ENCODE peak calls at places on chromosomes 2 and 18, in seven cellular contexts. One of them, this sample, is unnamed.
A peak's percentile ranks its signal among the peaks of the same experiment; 100 is the strongest.

GRCh38 chr2:65075605-65076344 is 19.6 kb downstream of the CEP68 start:
- DNase-seq in esophagus squamous epithelium: no peak
- DNase-seq in H1: no peak
- DNase-seq in thoracic aorta: no peak
- DNase-seq in MM.1S: no peak
- DNase-seq in GM23338: peak; percentile 51
- DNase-seq in HFF-Myc: no peak
- DNase-seq in this sample: no peak

GRCh38 chr2:102310964-102311640 is at the start of gene IL1RL1:
- DNase-seq in esophagus squamous epithelium: no peak
- DNase-seq in H1: no peak
- DNase-seq in thoracic aorta: no peak
- DNase-seq in MM.1S: no peak
- DNase-seq in GM23338: no peak
- DNase-seq in HFF-Myc: no peak
- DNase-seq in this sample: no peak

GRCh38 chr18:31376477-31376876 is at the start of gene DSG4:
- DNase-seq in esophagus squamous epithelium: no peak
- DNase-seq in H1: no peak
- DNase-seq in thoracic aorta: no peak
- DNase-seq in MM.1S: no peak
- DNase-seq in GM23338: no peak
- DNase-seq in HFF-Myc: no peak
- DNase-seq in this sample: no peak

GRCh38 chr2:187900023-187900422 is 345.8 kb upstream of the TFPI start:
- DNase-seq in esophagus squamous epithelium: no peak
- DNase-seq in H1: no peak
- DNase-seq in thoracic aorta: no peak
- DNase-seq in MM.1S: no peak
- DNase-seq in GM23338: no peak
- DNase-seq in HFF-Myc: no peak
- DNase-seq in this sample: no peak

GRCh38 chr2:98608962-98609604 is 694 bp downstream of the UNC50 start:
- DNase-seq in esophagus squamous epithelium: no peak
- DNase-seq in H1: no peak
- DNase-seq in thoracic aorta: no peak
- DNase-seq in MM.1S: peak; percentile 12
- DNase-seq in GM23338: peak; percentile 41
- DNase-seq in HFF-Myc: no peak
- DNase-seq in this sample: peak; percentile 56

GRCh38 chr2:15112216-15112615 is 448.9 kb downstream of the NBAS start:
- DNase-seq in esophagus squamous epithelium: no peak
- DNase-seq in H1: no peak
- DNase-seq in thoracic aorta: no peak
- DNase-seq in MM.1S: no peak
- DNase-seq in GM23338: peak; percentile 67
- DNase-seq in HFF-Myc: peak; percentile 3
- DNase-seq in this sample: peak; percentile 12

GRCh38 chr2:158923180-158923594 is 45.3 kb upstream of the TANC1 start:
- DNase-seq in esophagus squamous epithelium: no peak
- DNase-seq in H1: no peak
- DNase-seq in thoracic aorta: no peak
- DNase-seq in MM.1S: no peak
- DNase-seq in GM23338: peak; percentile 23
- DNase-seq in HFF-Myc: no peak
- DNase-seq in this sample: peak; percentile 25

GRCh38 chr2:25688236-25688635 is 14.9 kb upstream of the DTNB start:
- DNase-seq in esophagus squamous epithelium: no peak
- DNase-seq in H1: no peak
- DNase-seq in thoracic aorta: no peak
- DNase-seq in MM.1S: peak; percentile 82
- DNase-seq in GM23338: no peak
- DNase-seq in HFF-Myc: no peak
- DNase-seq in this sample: no peak

GRCh38 chr2:190343170-190343499 is 254 bp upstream of the INPP1 start:
- DNase-seq in esophagus squamous epithelium: no peak
- DNase-seq in H1: no peak
- DNase-seq in thoracic aorta: no peak
- DNase-seq in MM.1S: no peak
- DNase-seq in GM23338: peak; percentile 48
- DNase-seq in HFF-Myc: no peak
- DNase-seq in this sample: no peak

GRCh38 chr18:76346490-76347130 is 148.4 kb downstream of the ZNF516 start:
- DNase-seq in esophagus squamous epithelium: no peak
- DNase-seq in H1: no peak
- DNase-seq in thoracic aorta: no peak
- DNase-seq in MM.1S: no peak
- DNase-seq in GM23338: no peak
- DNase-seq in HFF-Myc: no peak
- DNase-seq in this sample: no peak

GRCh38 chr2:128269358-128270305 is 49.0 kb downstream of the HS6ST1 start:
- DNase-seq in esophagus squamous epithelium: no peak
- DNase-seq in H1: no peak
- DNase-seq in thoracic aorta: no peak
- DNase-seq in MM.1S: no peak
- DNase-seq in GM23338: no peak
- DNase-seq in HFF-Myc: no peak
- DNase-seq in this sample: no peak

GRCh38 chr2:214934006-214934405 is 124.5 kb upstream of the BARD1 start:
- DNase-seq in esophagus squamous epithelium: no peak
- DNase-seq in H1: no peak
- DNase-seq in thoracic aorta: no peak
- DNase-seq in MM.1S: no peak
- DNase-seq in GM23338: no peak
- DNase-seq in HFF-Myc: no peak
- DNase-seq in this sample: no peak

GRCh38 chr2:2687745-2688144 is 356.7 kb upstream of the MYT1L start:
- DNase-seq in esophagus squamous epithelium: no peak
- DNase-seq in H1: no peak
- DNase-seq in thoracic aorta: no peak
- DNase-seq in MM.1S: no peak
- DNase-seq in GM23338: no peak
- DNase-seq in HFF-Myc: no peak
- DNase-seq in this sample: no peak

GRCh38 chr2:70692256-70692655 is 75.7 kb downstream of the ADD2 start:
- DNase-seq in esophagus squamous epithelium: no peak
- DNase-seq in H1: no peak
- DNase-seq in thoracic aorta: no peak
- DNase-seq in MM.1S: no peak
- DNase-seq in GM23338: no peak
- DNase-seq in HFF-Myc: no peak
- DNase-seq in this sample: no peak

GRCh38 chr18:12628706-12629702 is 28.9 kb downstream of the SPIRE1 start:
- DNase-seq in esophagus squamous epithelium: no peak
- DNase-seq in H1: no peak
- DNase-seq in thoracic aorta: no peak
- DNase-seq in MM.1S: no peak
- DNase-seq in GM23338: no peak
- DNase-seq in HFF-Myc: no peak
- DNase-seq in this sample: peak; percentile 62

GRCh38 chr2:240800241-240800640 is 19.8 kb downstream of the KIF1A start:
- DNase-seq in esophagus squamous epithelium: no peak
- DNase-seq in H1: no peak
- DNase-seq in thoracic aorta: no peak
- DNase-seq in MM.1S: no peak
- DNase-seq in GM23338: no peak
- DNase-seq in HFF-Myc: no peak
- DNase-seq in this sample: peak; percentile 4

GRCh38 chr18:56756971-56757370 is 105.8 kb downstream of the WDR7 start:
- DNase-seq in esophagus squamous epithelium: no peak
- DNase-seq in H1: no peak
- DNase-seq in thoracic aorta: no peak
- DNase-seq in MM.1S: no peak
- DNase-seq in GM23338: no peak
- DNase-seq in HFF-Myc: no peak
- DNase-seq in this sample: no peak

GRCh38 chr2:162297925-162298552 is 20.4 kb downstream of the IFIH1 start:
- DNase-seq in esophagus squamous epithelium: no peak
- DNase-seq in H1: no peak
- DNase-seq in thoracic aorta: peak; percentile 47
- DNase-seq in MM.1S: peak; percentile 73
- DNase-seq in GM23338: peak; percentile 88
- DNase-seq in HFF-Myc: peak; percentile 53
- DNase-seq in this sample: peak; percentile 79

GRCh38 chr18:56650944-56651770 is at the start of gene WDR7:
- DNase-seq in esophagus squamous epithelium: peak; percentile 92
- DNase-seq in H1: peak; percentile 93
- DNase-seq in thoracic aorta: peak; percentile 99
- DNase-seq in MM.1S: peak; percentile 97
- DNase-seq in GM23338: peak; percentile 99
- DNase-seq in HFF-Myc: peak; percentile 96
- DNase-seq in this sample: peak; percentile 99

GRCh38 chr2:12929806-12930205 is 213.1 kb downstream of the TRIB2 start:
- DNase-seq in esophagus squamous epithelium: no peak
- DNase-seq in H1: no peak
- DNase-seq in thoracic aorta: no peak
- DNase-seq in MM.1S: no peak
- DNase-seq in GM23338: peak; percentile 11
- DNase-seq in HFF-Myc: no peak
- DNase-seq in this sample: no peak

GRCh38 chr2:215746507-215747243 is 266.7 kb downstream of the MREG start:
- DNase-seq in esophagus squamous epithelium: no peak
- DNase-seq in H1: no peak
- DNase-seq in thoracic aorta: no peak
- DNase-seq in MM.1S: no peak
- DNase-seq in GM23338: no peak
- DNase-seq in HFF-Myc: no peak
- DNase-seq in this sample: no peak

GRCh38 chr2:164485541-164485940 is 135.7 kb downstream of the GRB14 start:
- DNase-seq in esophagus squamous epithelium: no peak
- DNase-seq in H1: no peak
- DNase-seq in thoracic aorta: no peak
- DNase-seq in MM.1S: no peak
- DNase-seq in GM23338: no peak
- DNase-seq in HFF-Myc: no peak
- DNase-seq in this sample: no peak

GRCh38 chr2:234555616-234556249 is 58.9 kb upstream of the ARL4C start:
- DNase-seq in esophagus squamous epithelium: no peak
- DNase-seq in H1: no peak
- DNase-seq in thoracic aorta: no peak
- DNase-seq in MM.1S: no peak
- DNase-seq in GM23338: no peak
- DNase-seq in HFF-Myc: no peak
- DNase-seq in this sample: peak; percentile 66

GRCh38 chr18:3148930-3149535 is 70.7 kb downstream of the MYOM1 start:
- DNase-seq in esophagus squamous epithelium: no peak
- DNase-seq in H1: no peak
- DNase-seq in thoracic aorta: no peak
- DNase-seq in MM.1S: no peak
- DNase-seq in GM23338: no peak
- DNase-seq in HFF-Myc: no peak
- DNase-seq in this sample: peak; percentile 29

GRCh38 chr18:37364237-37364636 is 201.4 kb downstream of the CELF4 start:
- DNase-seq in esophagus squamous epithelium: no peak
- DNase-seq in H1: no peak
- DNase-seq in thoracic aorta: no peak
- DNase-seq in MM.1S: no peak
- DNase-seq in GM23338: no peak
- DNase-seq in HFF-Myc: no peak
- DNase-seq in this sample: peak; percentile 18

GRCh38 chr2:44777542-44777941 is 164.0 kb upstream of the SIX3 start:
- DNase-seq in esophagus squamous epithelium: no peak
- DNase-seq in H1: no peak
- DNase-seq in thoracic aorta: no peak
- DNase-seq in MM.1S: no peak
- DNase-seq in GM23338: peak; percentile 53
- DNase-seq in HFF-Myc: no peak
- DNase-seq in this sample: no peak

GRCh38 chr2:203897544-203897943 is 30.0 kb downstream of the CTLA4 start:
- DNase-seq in esophagus squamous epithelium: no peak
- DNase-seq in H1: no peak
- DNase-seq in thoracic aorta: no peak
- DNase-seq in MM.1S: peak; percentile 55
- DNase-seq in GM23338: no peak
- DNase-seq in HFF-Myc: no peak
- DNase-seq in this sample: no peak

GRCh38 chr2:161367675-161368074 is 48.4 kb upstream of the TBR1 start:
- DNase-seq in esophagus squamous epithelium: no peak
- DNase-seq in H1: no peak
- DNase-seq in thoracic aorta: no peak
- DNase-seq in MM.1S: no peak
- DNase-seq in GM23338: no peak
- DNase-seq in HFF-Myc: no peak
- DNase-seq in this sample: no peak

GRCh38 chr2:132270255-132270654 is 108.5 kb upstream of the ANKRD30BL start:
- DNase-seq in esophagus squamous epithelium: no peak
- DNase-seq in H1: no peak
- DNase-seq in thoracic aorta: no peak
- DNase-seq in MM.1S: no peak
- DNase-seq in GM23338: no peak
- DNase-seq in HFF-Myc: no peak
- DNase-seq in this sample: no peak
- TF ChIP-seq CTCF in esophagus squamous epithelium: no peak
- TF ChIP-seq CTCF in H1: no peak
- TF ChIP-seq CTCF in thoracic aorta: no peak
- TF ChIP-seq CTCF in MM.1S: no peak
- TF ChIP-seq CTCF in GM23338: no peak
- TF ChIP-seq CTCF in HFF-Myc: no peak
- TF ChIP-seq CTCF in this sample: no peak

GRCh38 chr2:9465170-9465569 is 9.2 kb upstream of the IAH1 start:
- DNase-seq in esophagus squamous epithelium: no peak
- DNase-seq in H1: no peak
- DNase-seq in thoracic aorta: no peak
- DNase-seq in MM.1S: no peak
- DNase-seq in GM23338: no peak
- DNase-seq in HFF-Myc: no peak
- DNase-seq in this sample: no peak
- H3K4me3 ChIP-seq in esophagus squamous epithelium: no peak overlapping the region
- H3K4me3 ChIP-seq in H1: no peak overlapping the region
- H3K4me3 ChIP-seq in thoracic aorta: no peak overlapping the region
- H3K4me3 ChIP-seq in MM.1S: no peak overlapping the region
- H3K4me3 ChIP-seq in GM23338: no peak overlapping the region
- H3K4me3 ChIP-seq in HFF-Myc: no peak overlapping the region
- H3K4me3 ChIP-seq in this sample: no peak overlapping the region

GRCh38 chr2:109052922-109053321 is 63.9 kb upstream of the EDAR start:
- DNase-seq in esophagus squamous epithelium: no peak
- DNase-seq in H1: no peak
- DNase-seq in thoracic aorta: no peak
- DNase-seq in MM.1S: no peak
- DNase-seq in GM23338: peak; percentile 41
- DNase-seq in HFF-Myc: no peak
- DNase-seq in this sample: no peak
- TF ChIP-seq CTCF in esophagus squamous epithelium: no peak
- TF ChIP-seq CTCF in H1: peak; percentile 43
- TF ChIP-seq CTCF in thoracic aorta: no peak
- TF ChIP-seq CTCF in MM.1S: no peak
- TF ChIP-seq CTCF in GM23338: peak; percentile 29
- TF ChIP-seq CTCF in HFF-Myc: no peak
- TF ChIP-seq CTCF in this sample: no peak

GRCh38 chr2:35421485-35421884 is 934.1 kb upstream of the CRIM1 start:
- DNase-seq in esophagus squamous epithelium: no peak
- DNase-seq in H1: no peak
- DNase-seq in thoracic aorta: no peak
- DNase-seq in MM.1S: peak; percentile 33
- DNase-seq in GM23338: no peak
- DNase-seq in HFF-Myc: no peak
- DNase-seq in this sample: no peak
- H3K4me3 ChIP-seq in esophagus squamous epithelium: no peak overlapping the region
- H3K4me3 ChIP-seq in H1: no peak overlapping the region
- H3K4me3 ChIP-seq in thoracic aorta: no peak overlapping the region
- H3K4me3 ChIP-seq in MM.1S: no peak overlapping the region
- H3K4me3 ChIP-seq in GM23338: no peak overlapping the region
- H3K4me3 ChIP-seq in HFF-Myc: no peak overlapping the region
- H3K4me3 ChIP-seq in this sample: no peak overlapping the region

GRCh38 chr2:175865716-175866115 is 136.4 kb downstream of the LNPK start:
- DNase-seq in esophagus squamous epithelium: no peak
- DNase-seq in H1: no peak
- DNase-seq in thoracic aorta: no peak
- DNase-seq in MM.1S: no peak
- DNase-seq in GM23338: no peak
- DNase-seq in HFF-Myc: no peak
- DNase-seq in this sample: no peak

GRCh38 chr2:175864131-175864728 is 137.8 kb downstream of the LNPK start:
- DNase-seq in esophagus squamous epithelium: no peak
- DNase-seq in H1: no peak
- DNase-seq in thoracic aorta: no peak
- DNase-seq in MM.1S: no peak
- DNase-seq in GM23338: no peak
- DNase-seq in HFF-Myc: no peak
- DNase-seq in this sample: no peak
- TF ChIP-seq CTCF in esophagus squamous epithelium: no peak
- TF ChIP-seq CTCF in H1: peak; percentile 28
- TF ChIP-seq CTCF in thoracic aorta: no peak
- TF ChIP-seq CTCF in MM.1S: no peak
- TF ChIP-seq CTCF in GM23338: peak; percentile 8
- TF ChIP-seq CTCF in HFF-Myc: no peak
- TF ChIP-seq CTCF in this sample: no peak

This sample was measured in AG10803.